ENCODE peak calls at places on chromosomes 7 and 10, in eight cellular contexts. A, N, D, F, L, X, Y and B are unnamed samples.

GRCh38 chr7:134186801-134187200 is 59.7 kb downstream of the LRGUK start:
- DNase-seq in A (no peak), N (no peak), D (no peak), F (no peak), L (no peak), X (no peak), Y (no peak), B (no peak)

GRCh38 chr7:26155531-26156375 is 3.8 kb downstream of the NFE2L3 start:
- DNase-seq in A (no peak), N (peak; percentile 80), D (no peak), F (no peak), L (no peak), X (no peak), Y (no peak), B (no peak)

GRCh38 chr7:87370660-87371180 is 25.3 kb downstream of the CROT start:
- DNase-seq in A (no peak), N (no peak), D (no peak), F (no peak), L (no peak), X (no peak), Y (no peak), B (peak; percentile 42)

GRCh38 chr10:21498977-21499376 is 26.5 kb downstream of the SKIDA1 start:
- DNase-seq in A (no peak), N (peak; percentile 25), D (no peak), F (no peak), L (no peak), X (no peak), Y (no peak), B (no peak)

GRCh38 chr10:20170661-20171060 is 354.4 kb downstream of the PLXDC2 start:
- DNase-seq in A (no peak), N (no peak), D (no peak), F (no peak), L (no peak), X (no peak), Y (no peak), B (no peak)

GRCh38 chr10:49518982-49519578 is 19.8 kb downstream of the ERCC6 start:
- DNase-seq in A (no peak), N (peak; percentile 78), D (no peak), F (peak; percentile 33), L (no peak), X (no peak), Y (no peak), B (no peak)

GRCh38 chr10:72792288-72792687 is 100.3 kb downstream of the MCU start:
- DNase-seq in A (no peak), N (no peak), D (no peak), F (no peak), L (no peak), X (no peak), Y (no peak), B (no peak)

GRCh38 chr7:27602766-27603165 is 59.9 kb downstream of the HIBADH start:
- DNase-seq in A (no peak), N (peak; percentile 80), D (no peak), F (no peak), L (no peak), X (no peak), Y (no peak), B (no peak)

GRCh38 chr7:141704112-141704511 is 2.1 kb upstream of the DENND11 start:
- DNase-seq in A (no peak), N (no peak), D (no peak), F (no peak), L (no peak), X (no peak), Y (no peak), B (no peak)

GRCh38 chr10:122149607-122150505 is 121.2 kb upstream of the BTBD16 start:
- DNase-seq in A (no peak), N (peak; percentile 53), D (no peak), F (no peak), L (peak; percentile 46), X (no peak), Y (no peak), B (no peak)

GRCh38 chr7:50962962-50963374 is 180.3 kb upstream of the GRB10 start:
- DNase-seq in A (peak; percentile 78), N (peak; percentile 63), D (no peak), F (peak; percentile 60), L (peak; percentile 71), X (peak; percentile 62), Y (peak; percentile 57), B (no peak)

GRCh38 chr7:131249003-131249402 is 78.7 kb upstream of the MKLN1 start:
- DNase-seq in A (no peak), N (peak; percentile 63), D (no peak), F (no peak), L (peak; percentile 69), X (peak; percentile 77), Y (peak; percentile 92), B (peak; percentile 92)

GRCh38 chr7:157001920-157002818 is 8.3 kb downstream of the MNX1 start:
- DNase-seq in A (no peak), N (peak; percentile 67), D (no peak), F (no peak), L (no peak), X (no peak), Y (no peak), B (no peak)

GRCh38 chr7:1466524-1467271 is 7.4 kb upstream of the MICALL2 start:
- DNase-seq in A (peak; percentile 72), N (peak; percentile 90), D (no peak), F (peak; percentile 50), L (peak; percentile 66), X (peak; percentile 70), Y (peak; percentile 94), B (no peak)

GRCh38 chr7:92751902-92752901 is 84.2 kb downstream of the CDK6 start:
- DNase-seq in A (no peak), N (no peak), D (no peak), F (no peak), L (no peak), X (no peak), Y (no peak), B (peak; percentile 87)

GRCh38 chr10:62810131-62810530 is 5.6 kb downstream of the ADO start:
- DNase-seq in A (no peak), N (no peak), D (no peak), F (no peak), L (no peak), X (no peak), Y (no peak), B (no peak)

GRCh38 chr10:70906031-70906804 is 17.9 kb upstream of the PCBD1 start:
- DNase-seq in A (no peak), N (no peak), D (no peak), F (no peak), L (no peak), X (no peak), Y (no peak), B (no peak)

GRCh38 chr7:94182066-94182465 is 177.9 kb upstream of the BET1 start:
- DNase-seq in A (no peak), N (no peak), D (no peak), F (no peak), L (no peak), X (no peak), Y (no peak), B (peak; percentile 77)

GRCh38 chr7:21640150-21640549 is 97.3 kb downstream of the DNAH11 start:
- DNase-seq in A (no peak), N (no peak), D (no peak), F (no peak), L (no peak), X (no peak), Y (no peak), B (no peak)

GRCh38 chr10:4720463-4720862 is 105.5 kb upstream of the AKR1E2 start:
- DNase-seq in A (no peak), N (no peak), D (no peak), F (no peak), L (no peak), X (no peak), Y (no peak), B (no peak)

GRCh38 chr10:4719040-4719439 is 107.0 kb upstream of the AKR1E2 start:
- DNase-seq in A (no peak), N (no peak), D (no peak), F (no peak), L (no peak), X (no peak), Y (no peak), B (no peak)

GRCh38 chr10:4718544-4718943 is 107.5 kb upstream of the AKR1E2 start:
- DNase-seq in A (no peak), N (no peak), D (no peak), F (no peak), L (no peak), X (no peak), Y (no peak), B (no peak)

GRCh38 chr10:4719671-4720070 is 106.3 kb upstream of the AKR1E2 start:
- DNase-seq in A (no peak), N (no peak), D (no peak), F (no peak), L (no peak), X (no peak), Y (no peak), B (no peak)

GRCh38 chr10:4717670-4718069 is 108.3 kb upstream of the AKR1E2 start:
- DNase-seq in A (no peak), N (no peak), D (no peak), F (no peak), L (no peak), X (no peak), Y (no peak), B (no peak)
- TF ChIP-seq CTCF in A (no peak), N (no peak), D (no peak), F (no peak), L (no peak), X (no peak), Y (no peak), B (no peak)

GRCh38 chr7:23358152-23358674 is 59.1 kb downstream of the MALSU1 start:
- DNase-seq in A (no peak), N (no peak), D (no peak), F (no peak), L (no peak), X (no peak), Y (no peak), B (no peak)
- H3K27ac ChIP-seq in A (no peak overlapping the region), N (no peak overlapping the region), D (no peak overlapping the region), F (no peak overlapping the region), L (no peak overlapping the region), X (no peak overlapping the region), Y (no peak overlapping the region), B (peak overlapping the region; percentile 13)

GRCh38 chr7:129784783-129785456 is 167.8 kb downstream of the UBE2H start:
- DNase-seq in A (peak; percentile 35), N (peak; percentile 63), D (no peak), F (no peak), L (no peak), X (no peak), Y (peak; percentile 37), B (no peak)

GRCh38 chr7:129786179-129786514 is 166.6 kb downstream of the UBE2H start:
- DNase-seq in A (no peak), N (peak; percentile 66), D (no peak), F (no peak), L (no peak), X (no peak), Y (no peak), B (no peak)

GRCh38 chr7:129785457-129786178 is 167.1 kb downstream of the UBE2H start:
- DNase-seq in A (no peak), N (peak; percentile 74), D (no peak), F (no peak), L (no peak), X (no peak), Y (no peak), B (no peak)

GRCh38 chr7:129788993-129789392 is 163.8 kb downstream of the UBE2H start:
- DNase-seq in A (no peak), N (no peak), D (no peak), F (no peak), L (no peak), X (no peak), Y (no peak), B (no peak)

GRCh38 chr7:129786825-129787563 is 165.8 kb downstream of the UBE2H start:
- DNase-seq in A (no peak), N (peak; percentile 73), D (no peak), F (no peak), L (no peak), X (no peak), Y (no peak), B (no peak)
- H3K27me3 ChIP-seq in A (peaks cover 54% of the 10 kb centered on the region), N (peaks cover 100% of the 10 kb centered on the region), D (peaks cover 38% of the 10 kb centered on the region), F (peaks cover 20% of the 10 kb centered on the region), L (peaks cover 8% of the 10 kb centered on the region), X (peaks cover 5% of the 10 kb centered on the region), Y (peaks cover 42% of the 10 kb centered on the region), B (peaks cover 55% of the 10 kb centered on the region)

GRCh38 chr7:99278180-99278579 is 5.5 kb downstream of the MYH16 start:
- DNase-seq in A (no peak), N (no peak), D (no peak), F (no peak), L (no peak), X (no peak), Y (no peak), B (no peak)
- TF ChIP-seq CTCF in A (no peak), N (peak; percentile 49), D (no peak), F (no peak), L (no peak), X (no peak), Y (no peak), B (peak; percentile 6)